ENCODE peak calls at places on chromosomes 16 and 17, in eight cellular contexts. F, Y, J, W, A, L, E and P are unnamed samples.

GRCh38 chr16:3173892-3174617 is 13.9 kb upstream of the OR1F1 start:
- DNase-seq in F (no peak), Y (no peak), J (no peak), W (peak), A (peak), L (no peak), E (no peak), P (no peak)

GRCh38 chr17:20282526-20283308 is 184.6 kb downstream of the LGALS9B start:
- DNase-seq in F (no peak), Y (no peak), J (no peak), W (no peak), A (no peak), L (no peak), E (no peak), P (no peak)

GRCh38 chr17:13385481-13385907 is 216.2 kb downstream of the HS3ST3A1 start:
- DNase-seq in F (no peak), Y (no peak), J (no peak), W (no peak), A (no peak), L (no peak), E (no peak), P (no peak)

GRCh38 chr17:18020971-18021370 is 18.0 kb downstream of the ATPAF2 start:
- DNase-seq in F (no peak), Y (no peak), J (no peak), W (no peak), A (no peak), L (no peak), E (no peak), P (no peak)

GRCh38 chr17:77498056-77498785 is 357.5 kb downstream of the SEC14L1 start:
- DNase-seq in F (no peak), Y (no peak), J (no peak), W (no peak), A (no peak), L (peak), E (no peak), P (no peak)

GRCh38 chr16:83813818-83814653 is 6.3 kb downstream of the HSBP1 start:
- DNase-seq in F (peak), Y (no peak), J (peak), W (no peak), A (no peak), L (no peak), E (peak), P (no peak)

GRCh38 chr16:31138621-31139578 is 3.4 kb upstream of the PRSS8 start:
- DNase-seq in F (no peak), Y (peak), J (no peak), W (no peak), A (no peak), L (peak), E (peak), P (peak)

GRCh38 chr17:38441429-38442061 is 13.3 kb downstream of the ARHGAP23 start:
- DNase-seq in F (no peak), Y (no peak), J (no peak), W (no peak), A (no peak), L (no peak), E (no peak), P (no peak)

GRCh38 chr17:56801506-56802178 is 32.1 kb downstream of the C17orf67 start:
- DNase-seq in F (no peak), Y (no peak), J (no peak), W (no peak), A (no peak), L (no peak), E (no peak), P (no peak)

GRCh38 chr16:69424935-69425784 is 741 bp downstream of the CYB5B start:
- DNase-seq in F (no peak), Y (no peak), J (no peak), W (no peak), A (no peak), L (no peak), E (no peak), P (no peak)

GRCh38 chr17:66422181-66422580 is 119.8 kb downstream of the PRKCA start:
- DNase-seq in F (no peak), Y (no peak), J (no peak), W (no peak), A (no peak), L (no peak), E (no peak), P (no peak)

GRCh38 chr16:645852-646678 is 3.1 kb upstream of the WDR90 start:
- DNase-seq in F (no peak), Y (no peak), J (no peak), W (no peak), A (no peak), L (peak), E (no peak), P (no peak)

GRCh38 chr17:57271821-57272220 is 15.5 kb downstream of the MSI2 start:
- DNase-seq in F (no peak), Y (peak), J (no peak), W (no peak), A (no peak), L (no peak), E (no peak), P (no peak)

GRCh38 chr17:42132941-42133340 is 10.3 kb downstream of the HSPB9 start:
- DNase-seq in F (no peak), Y (peak), J (no peak), W (no peak), A (no peak), L (peak), E (peak), P (peak)

GRCh38 chr16:72752004-72752695 is 295.8 kb downstream of the ZFHX3 start:
- DNase-seq in F (no peak), Y (no peak), J (no peak), W (no peak), A (no peak), L (no peak), E (no peak), P (no peak)

GRCh38 chr16:57887711-57888110 is 83.2 kb downstream of the CNGB1 start:
- DNase-seq in F (no peak), Y (no peak), J (no peak), W (no peak), A (no peak), L (no peak), E (no peak), P (no peak)

GRCh38 chr17:6641374-6641818 is 536 bp downstream of the TXNDC17 start:
- DNase-seq in F (no peak), Y (no peak), J (no peak), W (no peak), A (no peak), L (no peak), E (no peak), P (no peak)

GRCh38 chr17:44326867-44327444 is 2.3 kb upstream of the SLC25A39 start:
- DNase-seq in F (peak), Y (peak), J (peak), W (peak), A (peak), L (peak), E (peak), P (peak)

GRCh38 chr17:956905-957304 is 22.7 kb downstream of the NXN start:
- DNase-seq in F (no peak), Y (no peak), J (no peak), W (no peak), A (no peak), L (no peak), E (peak), P (no peak)

GRCh38 chr16:85707528-85708095 is 18.9 kb upstream of the GINS2 start:
- DNase-seq in F (no peak), Y (peak), J (no peak), W (no peak), A (no peak), L (no peak), E (no peak), P (no peak)

GRCh38 chr16:88746511-88746910 is 38.5 kb downstream of the PIEZO1 start:
- DNase-seq in F (no peak), Y (no peak), J (no peak), W (no peak), A (no peak), L (no peak), E (no peak), P (no peak)

GRCh38 chr17:63881935-63882601 is at the start of gene GH2:
- DNase-seq in F (peak), Y (peak), J (peak), W (peak), A (peak), L (no peak), E (peak), P (peak)

GRCh38 chr16:47461598-47462266 is 601 bp downstream of the PHKB start:
- DNase-seq in F (no peak), Y (peak), J (no peak), W (peak), A (peak), L (no peak), E (peak), P (no peak)

GRCh38 chr17:29469251-29469650 is 79.1 kb downstream of the TAOK1 start:
- DNase-seq in F (no peak), Y (no peak), J (no peak), W (no peak), A (no peak), L (no peak), E (no peak), P (no peak)

GRCh38 chr17:63774141-63774981 is at the start of gene DDX42:
- DNase-seq in F (peak), Y (peak), J (peak), W (no peak), A (peak), L (peak), E (peak), P (peak)

GRCh38 chr17:16439303-16439791 is 24.0 kb downstream of the TRPV2 start:
- DNase-seq in F (no peak), Y (no peak), J (no peak), W (no peak), A (no peak), L (no peak), E (no peak), P (no peak)

GRCh38 chr16:24364596-24364995 is 108.5 kb downstream of the CACNG3 start:
- DNase-seq in F (no peak), Y (no peak), J (no peak), W (no peak), A (no peak), L (no peak), E (no peak), P (no peak)

GRCh38 chr17:37490022-37490587 is 414 bp downstream of the DUSP14 start:
- DNase-seq in F (peak), Y (peak), J (peak), W (peak), A (peak), L (peak), E (peak), P (peak)

GRCh38 chr16:17149904-17150483 is 320.8 kb downstream of the XYLT1 start:
- DNase-seq in F (no peak), Y (no peak), J (no peak), W (no peak), A (no peak), L (no peak), E (no peak), P (no peak)

GRCh38 chr17:62780273-62780672 is 27.8 kb downstream of the MARCHF10 start:
- DNase-seq in F (no peak), Y (peak), J (no peak), W (no peak), A (no peak), L (peak), E (no peak), P (peak)

GRCh38 chr16:75789237-75789636 is 62.9 kb upstream of the CPHXL start:
- DNase-seq in F (peak), Y (peak), J (no peak), W (peak), A (peak), L (no peak), E (peak), P (no peak)

GRCh38 chr16:69727916-69728270 is 1.5 kb upstream of the NQO1 start:
- DNase-seq in F (no peak), Y (no peak), J (no peak), W (no peak), A (no peak), L (peak), E (no peak), P (peak)

GRCh38 chr16:24993722-24994686 is 21.2 kb downstream of the ARHGAP17 start:
- DNase-seq in F (no peak), Y (no peak), J (no peak), W (no peak), A (no peak), L (no peak), E (peak), P (no peak)

GRCh38 chr17:39994448-39994847 is 13.8 kb downstream of the PSMD3 start:
- DNase-seq in F (no peak), Y (no peak), J (no peak), W (no peak), A (no peak), L (no peak), E (no peak), P (no peak)